ENCODE peak calls at places on chromosomes 7 and 10, in four cellular contexts. One of them, this sample, is unnamed.

GRCh38 chr7:43071604-43072003 is 40.8 kb upstream of the HECW1 start:
- DNase-seq in HFFc6: no peak
- DNase-seq in small intestine: no peak
- DNase-seq in neuronal stem cell: peak; percentile 54
- DNase-seq in this sample: no peak

GRCh38 chr10:124288928-124289921 is 129.5 kb downstream of the OAT start:
- DNase-seq in neuronal stem cell: no peak
- DNase-seq in HFFc6: no peak
- DNase-seq in small intestine: no peak
- DNase-seq in this sample: no peak

GRCh38 chr7:76232698-76233097 is 31.0 kb downstream of the SRRM3 start:
- DNase-seq in HFFc6: no peak
- DNase-seq in neuronal stem cell: no peak
- DNase-seq in small intestine: no peak
- DNase-seq in this sample: no peak

GRCh38 chr10:79202188-79203013 is 133.6 kb downstream of the ZMIZ1 start:
- DNase-seq in neuronal stem cell: no peak
- DNase-seq in small intestine: no peak
- DNase-seq in HFFc6: no peak
- DNase-seq in this sample: no peak

GRCh38 chr7:140074780-140075179 is 12.0 kb upstream of the PARP12 start:
- DNase-seq in HFFc6: peak; percentile 31
- DNase-seq in neuronal stem cell: no peak
- DNase-seq in small intestine: no peak
- DNase-seq in this sample: no peak

GRCh38 chr10:49074836-49075235 is 40.5 kb downstream of the VSTM4 start:
- DNase-seq in neuronal stem cell: no peak
- DNase-seq in small intestine: no peak
- DNase-seq in HFFc6: no peak
- DNase-seq in this sample: no peak

GRCh38 chr10:115093776-115094361 is 704 bp downstream of the ATRNL1 start:
- DNase-seq in small intestine: peak; percentile 12
- DNase-seq in HFFc6: no peak
- DNase-seq in neuronal stem cell: peak; percentile 20
- DNase-seq in this sample: peak; percentile 15

GRCh38 chr10:99779335-99779734 is 3.1 kb upstream of the ABCC2 start:
- DNase-seq in small intestine: no peak
- DNase-seq in neuronal stem cell: no peak
- DNase-seq in HFFc6: peak; percentile 71
- DNase-seq in this sample: peak; percentile 59

GRCh38 chr7:37142943-37143342 is 305.7 kb downstream of the ELMO1 start:
- DNase-seq in neuronal stem cell: no peak
- DNase-seq in HFFc6: no peak
- DNase-seq in small intestine: no peak
- DNase-seq in this sample: no peak

GRCh38 chr10:24722676-24723385 is 856 bp downstream of the ARHGAP21 start:
- DNase-seq in HFFc6: peak; percentile 43
- DNase-seq in small intestine: peak; percentile 48
- DNase-seq in neuronal stem cell: peak; percentile 60
- DNase-seq in this sample: peak; percentile 18

GRCh38 chr10:36336315-36336714 is 694.2 kb upstream of the FZD8 start:
- DNase-seq in HFFc6: no peak
- DNase-seq in neuronal stem cell: no peak
- DNase-seq in small intestine: no peak
- DNase-seq in this sample: no peak

GRCh38 chr10:10056958-10057357 is 960.7 kb upstream of the CELF2 start:
- DNase-seq in small intestine: no peak
- DNase-seq in HFFc6: no peak
- DNase-seq in neuronal stem cell: no peak
- DNase-seq in this sample: no peak

GRCh38 chr7:38393874-38394273 is 120.4 kb upstream of the TARP start:
- DNase-seq in neuronal stem cell: no peak
- DNase-seq in small intestine: no peak
- DNase-seq in HFFc6: no peak
- DNase-seq in this sample: no peak